ENCODE peak calls at places on chromosomes 1 and 21, in four cellular contexts. N is GM12878, I is HepG2, E is H1. B is an unnamed sample.

GRCh38 chr1:154418062-154418897 is 13.1 kb downstream of the IL6R start:
- DNase-seq in E (no peak), I (peak), N (no peak), B (no peak)

GRCh38 chr1:237232501-237232900 is 190.5 kb downstream of the RYR2 start:
- DNase-seq in E (no peak), I (no peak), N (no peak), B (no peak)

GRCh38 chr1:3261969-3262579 is 192.4 kb upstream of the ARHGEF16 start:
- DNase-seq in I (no peak), N (no peak), E (no peak), B (no peak)

GRCh38 chr1:166920561-166921475 is 44.8 kb upstream of the TADA1 start:
- DNase-seq in N (no peak), E (peak), I (no peak), B (no peak)

GRCh38 chr1:198167436-198167934 is 10.7 kb downstream of the NEK7 start:
- DNase-seq in N (peak), E (no peak), I (no peak), B (no peak)

GRCh38 chr1:22749919-22750670 is 39.5 kb downstream of the EPHB2 start:
- DNase-seq in N (peak), I (no peak), E (no peak), B (no peak)

GRCh38 chr1:2044510-2045319 is 5.5 kb upstream of the PRKCZ start:
- DNase-seq in I (peak), N (no peak), E (peak), B (peak)

GRCh38 chr1:165116732-165117131 is 239.8 kb downstream of the LMX1A start:
- DNase-seq in N (no peak), E (no peak), I (no peak), B (no peak)

GRCh38 chr1:156767879-156768608 is 709 bp downstream of the PRCC start:
- DNase-seq in N (no peak), E (peak), I (no peak), B (no peak)

GRCh38 chr1:101587749-101588148 is 350.9 kb downstream of the S1PR1 start:
- DNase-seq in N (no peak), I (peak), E (no peak), B (no peak)

GRCh38 chr1:232635778-232636356 is 5.9 kb upstream of the SIPA1L2 start:
- DNase-seq in E (no peak), I (peak), N (no peak), B (peak)

GRCh38 chr21:35190201-35190701 is 141.1 kb upstream of the RUNX1 start:
- DNase-seq in E (no peak), I (no peak), N (no peak), B (no peak)

GRCh38 chr1:170881268-170882265 is 53.8 kb upstream of the MROH9 start:
- DNase-seq in I (no peak), E (no peak), N (peak), B (no peak)

GRCh38 chr1:100400332-100400933 is 48.1 kb downstream of the CDC14A start:
- DNase-seq in I (peak), E (no peak), N (no peak), B (no peak)

DNA sequence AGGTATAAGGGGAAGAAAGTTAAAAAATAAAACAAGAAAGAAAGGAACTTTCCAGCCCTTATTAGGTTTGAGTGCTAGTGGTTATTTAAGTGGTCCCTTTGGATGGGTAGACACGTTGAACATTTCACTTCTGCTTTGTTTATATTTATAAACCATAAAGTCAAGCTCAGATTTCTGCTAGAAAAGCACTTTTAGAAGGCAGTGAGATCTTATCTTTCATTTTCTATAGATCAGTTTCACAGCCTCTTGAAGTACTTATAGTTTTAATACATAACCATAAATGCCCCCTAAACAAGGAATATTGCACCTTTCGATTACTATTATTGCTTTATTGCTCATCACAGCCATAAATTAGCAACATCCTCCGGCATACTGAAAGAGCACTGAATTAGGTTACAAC is 446.8 kb upstream of the PLXNA2 start:
- DNase-seq in E (no peak), I (no peak), N (no peak), B (no peak)
- TF ChIP-seq TAF1 in E (no peak), I (no peak), N (no peak), B (no peak)

DNA sequence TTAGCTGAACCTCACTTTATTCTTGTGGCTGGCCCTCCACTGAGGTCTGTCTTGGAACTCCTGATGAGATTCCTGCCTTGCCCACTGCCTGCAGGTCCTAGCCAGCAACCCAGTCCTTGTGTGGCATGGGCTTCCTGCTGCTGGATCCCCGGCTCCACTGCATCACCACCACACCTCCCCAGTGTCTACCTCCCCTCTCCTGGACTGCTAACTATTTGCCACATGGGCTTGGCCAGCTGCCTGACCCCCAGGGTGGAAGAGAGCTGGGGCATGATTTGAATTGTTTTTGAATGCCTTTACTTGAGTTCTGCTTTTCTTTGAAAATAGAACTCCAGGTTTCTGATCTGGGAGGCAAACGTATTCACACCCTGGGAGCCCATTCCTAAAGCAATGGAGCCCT is 41.2 kb downstream of the SPAG17 start:
- DNase-seq in I (no peak), E (no peak), N (no peak), B (no peak)
- TF ChIP-seq TAF1 in I (no peak), E (no peak), N (no peak), B (no peak)

GRCh38 chr1:60129916-60130315 is 56.3 kb upstream of the C1orf87 start:
- DNase-seq in N (no peak), I (no peak), E (no peak), B (no peak)
- TF ChIP-seq TAF1 in N (no peak), I (no peak), E (no peak), B (no peak)

GRCh38 chr1:63326473-63327380 is 4.4 kb downstream of the FOXD3 start:
- DNase-seq in E (peak), N (no peak), I (no peak), B (no peak)

GRCh38 chr1:63327417-63328139 is 5.2 kb downstream of the FOXD3 start:
- DNase-seq in E (peak), N (no peak), I (peak), B (no peak)

GRCh38 chr1:63328140-63328521 is 5.8 kb downstream of the FOXD3 start:
- DNase-seq in N (no peak), I (no peak), E (no peak), B (no peak)

GRCh38 chr1:63330331-63330916 is 8.1 kb downstream of the FOXD3 start:
- DNase-seq in N (no peak), I (no peak), E (peak), B (no peak)

DNA sequence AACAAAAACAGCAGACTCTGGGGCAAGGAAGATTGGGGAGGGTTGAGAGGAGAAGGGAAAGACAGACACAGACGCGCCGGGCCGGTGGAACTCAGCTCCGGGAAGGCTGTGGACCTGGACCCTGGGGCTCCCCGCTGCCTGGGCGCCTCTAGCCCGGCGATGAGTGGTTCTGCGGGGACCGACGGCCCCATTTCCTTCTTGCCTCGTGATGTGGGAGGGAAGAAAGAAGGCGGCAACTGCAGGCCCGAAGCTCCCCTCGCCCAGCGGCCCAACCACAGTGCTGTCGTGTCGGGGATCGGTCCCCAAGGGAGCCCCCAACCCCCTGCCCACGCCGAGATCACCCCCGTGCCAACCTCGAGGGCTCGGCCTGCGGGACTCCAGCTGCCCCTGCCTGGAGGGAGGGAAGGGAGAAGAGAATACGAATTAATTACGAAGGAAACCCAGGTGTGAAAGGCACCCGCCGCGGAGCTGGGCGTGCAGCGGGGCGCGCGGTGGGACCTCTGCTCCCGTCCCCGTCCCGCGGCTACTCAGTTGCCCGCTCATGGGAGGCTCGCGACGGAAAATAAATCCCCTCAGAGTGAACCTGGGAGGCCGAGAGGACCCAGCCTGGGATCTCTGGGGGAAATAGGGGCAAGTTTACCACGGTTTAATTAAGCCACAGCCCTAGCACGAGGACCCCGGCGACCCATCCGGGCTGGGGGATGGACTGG is 7.4 kb downstream of the FOXD3 start:
- DNase-seq in I (no peak), N (no peak), E (peak), B (no peak)
- TF ChIP-seq TAF1 in I (no peak), N (no peak), E (no peak), B (no peak)

DNA sequence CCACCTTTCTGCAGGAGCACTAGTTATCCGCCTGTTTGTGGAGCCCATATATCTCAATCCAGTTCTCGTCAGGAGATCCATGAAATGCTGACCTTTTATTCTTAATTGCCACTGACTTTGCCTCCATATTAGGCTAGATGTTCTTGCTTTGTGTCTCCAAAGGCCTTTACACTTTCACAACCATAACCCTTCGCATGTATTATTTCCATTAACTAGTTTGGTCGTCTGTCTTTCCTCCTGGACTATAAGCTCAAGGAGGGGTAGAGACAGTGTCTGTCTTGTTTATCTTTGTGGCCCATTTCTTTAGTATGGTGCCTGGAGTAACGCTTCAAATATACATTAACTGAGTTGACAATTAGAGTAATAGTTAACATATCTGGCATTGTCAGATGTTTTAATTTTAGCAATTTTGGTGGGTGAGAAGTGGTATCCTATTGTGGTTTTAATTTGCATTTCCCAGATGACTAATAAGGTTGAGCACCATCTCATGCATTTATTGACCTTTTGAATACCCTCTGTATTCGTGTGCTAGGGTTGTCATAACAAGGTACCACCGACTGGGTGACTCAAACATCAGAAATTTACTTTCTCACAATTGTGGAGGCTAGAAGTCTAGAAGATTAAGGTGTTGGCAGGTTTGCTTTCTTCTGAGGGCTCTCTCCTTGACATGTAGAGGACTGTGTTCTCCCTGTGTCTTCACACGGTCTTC is 21.7 kb upstream of the IL12RB2 start:
- DNase-seq in I (no peak), E (no peak), N (peak), B (no peak)
- TF ChIP-seq TAF1 in I (no peak), E (no peak), N (no peak), B (no peak)

GRCh38 chr1:234753979-234754378 is 144.0 kb upstream of the IRF2BP2 start:
- DNase-seq in N (no peak), I (no peak), E (no peak), B (no peak)

GRCh38 chr1:234756857-234757256 is 146.9 kb upstream of the IRF2BP2 start:
- DNase-seq in I (no peak), E (no peak), N (no peak), B (no peak)

GRCh38 chr1:234756066-234756783 is 146.2 kb upstream of the IRF2BP2 start:
- DNase-seq in I (no peak), N (no peak), E (no peak), B (no peak)

GRCh38 chr1:234752927-234753326 is 142.9 kb upstream of the IRF2BP2 start:
- DNase-seq in I (no peak), E (no peak), N (no peak), B (no peak)

GRCh38 chr1:234755449-234755863 is 145.5 kb upstream of the IRF2BP2 start:
- DNase-seq in N (no peak), E (no peak), I (no peak), B (no peak)
- TF ChIP-seq TAF1 in N (no peak), E (no peak), I (no peak), B (no peak)

B was measured in GM12892.